ENCODE peak calls at places on chromosomes 5 and 9, in ten cellular contexts. C, E, I, N, D, Q, B, T, J and P are unnamed samples.

GRCh38 chr5:132749506-132749905 is 2.3 kb downstream of the CCNI2 start:
- DNase-seq in C (no peak), E (no peak), I (no peak), N (no peak), D (no peak), Q (no peak), B (no peak), T (no peak), J (no peak), P (no peak)

GRCh38 chr9:90025816-90026215 is 421.0 kb downstream of the GADD45G start:
- DNase-seq in C (peak; percentile 15), E (no peak), I (no peak), N (no peak), D (no peak), Q (no peak), B (no peak), T (no peak), J (no peak), P (no peak)

GRCh38 chr5:59756373-59757035 is 137.0 kb downstream of the PDE4D start:
- DNase-seq in C (no peak), E (no peak), I (no peak), N (no peak), D (no peak), Q (no peak), B (no peak), T (no peak), J (peak; percentile 52), P (peak; percentile 75)

GRCh38 chr9:6414291-6414690 is 1.3 kb downstream of the UHRF2 start:
- DNase-seq in C (no peak), E (no peak), I (no peak), N (no peak), D (no peak), Q (no peak), B (peak; percentile 50), T (no peak), J (no peak), P (no peak)

GRCh38 chr9:124029617-124030016 is 18.0 kb downstream of the LHX2 start:
- DNase-seq in C (no peak), E (no peak), I (no peak), N (no peak), D (no peak), Q (no peak), B (no peak), T (no peak), J (no peak), P (no peak)

GRCh38 chr5:157516626-157517325 is 56.8 kb downstream of the NIPAL4 start:
- DNase-seq in C (peak; percentile 24), E (no peak), I (peak; percentile 72), N (peak; percentile 65), D (no peak), Q (no peak), B (peak; percentile 96), T (peak; percentile 84), J (no peak), P (no peak)

GRCh38 chr9:134595014-134595413 is 46.6 kb upstream of the COL5A1 start:
- DNase-seq in C (no peak), E (no peak), I (no peak), N (no peak), D (peak; percentile 47), Q (no peak), B (no peak), T (peak; percentile 23), J (no peak), P (no peak)

GRCh38 chr9:4339783-4340335 is 40.0 kb upstream of the GLIS3 start:
- DNase-seq in C (peak; percentile 15), E (no peak), I (no peak), N (no peak), D (no peak), Q (no peak), B (peak; percentile 19), T (no peak), J (no peak), P (no peak)

GRCh38 chr9:21779397-21779796 is 23.0 kb upstream of the MTAP start:
- DNase-seq in C (no peak), E (no peak), I (no peak), N (no peak), D (no peak), Q (no peak), B (peak; percentile 27), T (no peak), J (no peak), P (no peak)

GRCh38 chr5:53339962-53340540 is 140.4 kb upstream of the FST start:
- DNase-seq in C (no peak), E (no peak), I (no peak), N (no peak), D (no peak), Q (no peak), B (peak; percentile 43), T (no peak), J (no peak), P (no peak)

GRCh38 chr5:107384256-107384655 is 286.5 kb downstream of the EFNA5 start:
- DNase-seq in C (no peak), E (no peak), I (no peak), N (no peak), D (no peak), Q (no peak), B (no peak), T (no peak), J (no peak), P (no peak)

GRCh38 chr5:88729476-88730182 is 153.4 kb downstream of the MEF2C start:
- DNase-seq in C (peak; percentile 13), E (peak; percentile 57), I (peak; percentile 61), N (peak; percentile 79), D (no peak), Q (no peak), B (peak; percentile 78), T (no peak), J (no peak), P (peak; percentile 61)

GRCh38 chr5:18990852-18991251 is 997.1 kb downstream of the CDH18 start:
- DNase-seq in C (no peak), E (no peak), I (no peak), N (no peak), D (no peak), Q (no peak), B (no peak), T (no peak), J (no peak), P (no peak)

GRCh38 chr9:125431741-125432271 is 170.2 kb downstream of the GAPVD1 start:
- DNase-seq in C (no peak), E (no peak), I (no peak), N (no peak), D (no peak), Q (no peak), B (no peak), T (no peak), J (peak; percentile 47), P (no peak)

GRCh38 chr9:109190151-109190550 is 23.1 kb upstream of the FRRS1L start:
- DNase-seq in C (no peak), E (no peak), I (no peak), N (no peak), D (no peak), Q (no peak), B (peak; percentile 42), T (no peak), J (no peak), P (no peak)

GRCh38 chr9:16291921-16292320 is 578.5 kb downstream of the BNC2 start:
- DNase-seq in C (no peak), E (no peak), I (no peak), N (no peak), D (no peak), Q (no peak), B (no peak), T (no peak), J (no peak), P (no peak)

GRCh38 chr9:91034976-91035824 is 233.6 kb downstream of the SYK start:
- DNase-seq in C (no peak), E (no peak), I (no peak), N (no peak), D (no peak), Q (no peak), B (no peak), T (no peak), J (peak; percentile 28), P (no peak)

GRCh38 chr9:78316151-78316892 is 19.4 kb downstream of the PSAT1 start:
- DNase-seq in C (no peak), E (no peak), I (no peak), N (no peak), D (no peak), Q (no peak), B (no peak), T (no peak), J (no peak), P (no peak)

GRCh38 chr9:87498816-87499454 is 1.3 kb downstream of the DAPK1 start:
- DNase-seq in C (no peak), E (no peak), I (no peak), N (no peak), D (no peak), Q (no peak), B (no peak), T (no peak), J (no peak), P (no peak)

DNA sequence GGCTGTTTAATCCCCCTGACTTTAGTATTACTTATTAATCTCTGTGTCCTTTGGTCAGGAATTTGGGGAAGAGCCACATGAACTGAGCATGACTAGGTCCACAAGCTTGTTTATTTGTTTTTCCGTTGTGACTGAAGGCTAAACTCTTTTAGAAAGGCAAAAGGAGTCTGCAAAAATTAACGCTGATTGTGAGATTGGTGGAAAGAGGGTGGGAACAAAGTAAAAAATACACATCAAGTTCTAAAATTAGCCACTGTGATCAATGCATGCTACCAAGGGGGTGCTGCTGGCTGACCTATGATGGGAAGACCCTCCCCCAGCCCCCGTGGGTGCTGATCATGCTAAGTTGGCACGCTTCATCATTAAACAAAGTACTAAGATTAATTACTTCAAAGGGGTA is 356.8 kb downstream of the ADGRV1 start:
- DNase-seq in C (no peak), E (no peak), I (no peak), N (no peak), D (no peak), Q (no peak), B (no peak), T (no peak), J (no peak), P (peak; percentile 75)
- TF ChIP-seq POLR2A in C (no peak), E (no peak), I (no peak), N (no peak), D (no peak), Q (no peak), B (no peak), T (no peak), J (no peak), P (no peak)

GRCh38 chr9:95080961-95081658 is 236.4 kb downstream of the FANCC start:
- DNase-seq in C (no peak), E (peak; percentile 20), I (peak; percentile 36), N (no peak), D (no peak), Q (no peak), B (no peak), T (no peak), J (peak; percentile 45), P (no peak)
- H3K27ac ChIP-seq in C (peak overlapping the region; percentile 22), E (peak overlapping the region; percentile 91), I (peak overlapping the region; percentile 42), N (no peak overlapping the region), D (peak overlapping the region; percentile 55), Q (peak overlapping the region; percentile 87), B (no peak overlapping the region), T (no peak overlapping the region), J (no peak overlapping the region), P (no peak overlapping the region)

GRCh38 chr9:127715443-127716337 is at the start of the genes PTRH1 and TTC16:
- DNase-seq in C (peak; percentile 97), E (peak; percentile 97), I (peak; percentile 95), N (peak; percentile 97), D (peak; percentile 98), Q (peak; percentile 83), B (peak; percentile 93), T (peak; percentile 98), J (peak; percentile 98), P (peak; percentile 89)
- TF ChIP-seq POLR2A in C (no peak), E (peak; percentile 24), I (peak; percentile 78), N (peak; percentile 62), D (peak; percentile 65), Q (no peak), B (peak; percentile 43), T (peak; percentile 48), J (no peak), P (peak; percentile 50)

GRCh38 chr5:177128551-177128976 is 5.0 kb upstream of the NSD1 start:
- DNase-seq in C (no peak), E (no peak), I (no peak), N (no peak), D (no peak), Q (no peak), B (no peak), T (peak; percentile 22), J (peak; percentile 42), P (no peak)
- H3K27ac ChIP-seq in C (no peak overlapping the region), E (no peak overlapping the region), I (no peak overlapping the region), N (no peak overlapping the region), D (peak overlapping the region; percentile 50), Q (no peak overlapping the region), B (no peak overlapping the region), T (no peak overlapping the region), J (no peak overlapping the region), P (no peak overlapping the region)